ENCODE peak calls at places on chromosomes 2 and 18, in nine cellular contexts. M is ovary, Q is right cardiac atrium, B is tibial artery, G is neural progenitor cell, O is endothelial cell of umbilical vein, S is transverse colon, T is right atrium auricular region, K is spleen. L is an unnamed sample. For H3K4me1, the result is how much of the 10 kb centered on the place peaks cover.

GRCh38 chr18:62339106-62339988 is 14.2 kb downstream of the TNFRSF11A start:
- DNase-seq in G (no peak), T (no peak), Q (no peak), B (no peak), O (peak), M (no peak), K (no peak), S (peak), L (no peak)

GRCh38 chr2:224405841-224406370 is 4.0 kb upstream of the FAM124B start:
- DNase-seq in G (no peak), B (no peak), S (no peak), Q (no peak), T (no peak), O (peak), M (no peak), K (no peak), L (no peak)

GRCh38 chr2:39994151-39994550 is 215.1 kb upstream of the THUMPD2 start:
- DNase-seq in M (no peak), O (peak), B (no peak), G (no peak), Q (no peak), T (no peak), K (no peak), S (no peak), L (no peak)

GRCh38 chr2:76579911-76580310 is 869.2 kb upstream of the GCFC2 start:
- DNase-seq in B (no peak), T (no peak), S (no peak), K (no peak), O (no peak), G (no peak), Q (no peak), M (no peak), L (no peak)

GRCh38 chr2:173184031-173185004 is 108.7 kb downstream of the MAP3K20 start:
- DNase-seq in M (no peak), O (peak), T (peak), G (peak), Q (peak), B (peak), S (peak), K (no peak), L (peak)

GRCh38 chr2:111972955-111973565 is 74.7 kb downstream of the MERTK start:
- DNase-seq in T (no peak), Q (no peak), M (no peak), K (no peak), G (no peak), S (peak), B (peak), O (no peak), L (no peak)

GRCh38 chr2:222862915-222863544 is 2.2 kb downstream of the ACSL3 start:
- DNase-seq in T (no peak), O (no peak), K (no peak), G (no peak), S (no peak), Q (no peak), B (no peak), M (no peak), L (no peak)

GRCh38 chr2:239399404-239399999 is 1.3 kb downstream of the HDAC4 start:
- DNase-seq in B (no peak), K (peak), T (no peak), G (peak), O (peak), S (peak), Q (peak), M (peak), L (no peak)

GRCh38 chr2:216491757-216492635 is 6.6 kb upstream of the RPL37A start:
- DNase-seq in M (no peak), T (no peak), B (no peak), S (no peak), Q (no peak), G (no peak), O (no peak), K (no peak), L (no peak)

GRCh38 chr2:296354-296753 is 8.5 kb upstream of the ALKAL2 start:
- DNase-seq in O (no peak), T (no peak), G (no peak), Q (no peak), K (no peak), B (no peak), S (no peak), M (no peak), L (no peak)

GRCh38 chr18:61025596-61025995 is 307.6 kb upstream of the CDH20 start:
- DNase-seq in M (no peak), T (no peak), B (no peak), Q (no peak), O (no peak), G (no peak), K (no peak), S (no peak), L (no peak)

GRCh38 chr18:31950620-31951019 is 7.7 kb upstream of the TRAPPC8 start:
- DNase-seq in K (no peak), B (no peak), S (no peak), O (no peak), M (no peak), T (no peak), G (no peak), Q (no peak), L (no peak)

GRCh38 chr2:200052627-200053026 is 97.2 kb downstream of the MAIP1 start:
- DNase-seq in T (no peak), G (no peak), S (no peak), B (no peak), M (no peak), Q (no peak), O (no peak), K (no peak), L (no peak)

GRCh38 chr2:227164745-227165350 is 424 bp downstream of the COL4A3 start:
- DNase-seq in O (no peak), S (peak), K (peak), Q (no peak), G (peak), M (no peak), T (no peak), B (no peak), L (no peak)

GRCh38 chr2:41127351-41127750 is 675.5 kb upstream of the SLC8A1 start:
- DNase-seq in Q (no peak), T (no peak), M (no peak), G (no peak), B (no peak), S (no peak), O (no peak), K (no peak), L (no peak)

GRCh38 chr2:158191076-158191566 is 89.4 kb downstream of the UPP2 start:
- DNase-seq in Q (no peak), G (peak), T (no peak), K (no peak), S (no peak), O (no peak), B (no peak), M (no peak), L (no peak)

GRCh38 chr18:59918320-59918755 is 18.5 kb downstream of the PMAIP1 start:
- DNase-seq in B (no peak), G (peak), O (no peak), Q (peak), K (peak), M (no peak), T (no peak), S (peak), L (no peak)

GRCh38 chr18:59196161-59196560 is 23.8 kb upstream of the GRP start:
- DNase-seq in G (no peak), M (no peak), O (no peak), T (no peak), Q (no peak), K (no peak), S (no peak), B (no peak), L (no peak)

GRCh38 chr2:112161431-112162145 is 23.4 kb downstream of the FBLN7 start:
- DNase-seq in T (no peak), O (no peak), K (no peak), B (peak), S (no peak), G (no peak), Q (no peak), M (no peak), L (no peak)

GRCh38 chr2:149422337-149422990 is 92.1 kb downstream of the LYPD6 start:
- DNase-seq in G (no peak), K (no peak), T (no peak), S (no peak), M (no peak), O (peak), Q (no peak), B (no peak), L (no peak)

GRCh38 chr2:8533923-8534322 is 147.9 kb upstream of the ID2 start:
- DNase-seq in S (no peak), B (no peak), Q (no peak), G (no peak), O (no peak), M (no peak), K (peak), T (no peak), L (no peak)

GRCh38 chr2:8535398-8535755 is 146.5 kb upstream of the ID2 start:
- DNase-seq in M (no peak), K (no peak), S (no peak), O (no peak), B (no peak), G (no peak), Q (no peak), T (no peak), L (no peak)

GRCh38 chr2:8535821-8536685 is 145.8 kb upstream of the ID2 start:
- DNase-seq in Q (no peak), S (no peak), T (no peak), K (peak), M (no peak), B (peak), O (no peak), G (no peak), L (no peak)

GRCh38 chr2:8534729-8535397 is 147.0 kb upstream of the ID2 start:
- DNase-seq in Q (peak), M (peak), S (peak), G (no peak), B (peak), K (peak), T (peak), O (no peak), L (no peak)

GRCh38 chr2:8534386-8534728 is 147.5 kb upstream of the ID2 start:
- DNase-seq in K (no peak), S (no peak), B (no peak), T (no peak), M (no peak), G (no peak), O (no peak), Q (no peak), L (no peak)
- H3K4me1 ChIP-seq in K (under half), S (under half), B (under half), T (under half), M (under half), G (under half), O (under half), Q (under half), L (under half)

GRCh38 chr2:61437170-61437569 is 33.7 kb downstream of the USP34 start:
- DNase-seq in G (no peak), Q (no peak), M (no peak), B (no peak), K (no peak), O (no peak), S (no peak), T (no peak), L (no peak)
- H3K4me1 ChIP-seq in G (under half), Q (under half), M (under half), B (under half), K (half or more), O (under half), S (under half), T (under half), L (under half)

GRCh38 chr18:55317832-55318231 is 270.2 kb downstream of the TCF4 start:
- DNase-seq in S (no peak), M (no peak), B (no peak), O (no peak), G (no peak), Q (no peak), K (no peak), T (no peak), L (no peak)
- H3K4me1 ChIP-seq in S (under half), M (under half), B (under half), O (half or more), G (half or more), Q (under half), K (half or more), T (under half), L (under half)

GRCh38 chr2:101759162-101759561 is 61.7 kb downstream of the MAP4K4 start:
- DNase-seq in Q (no peak), S (no peak), O (peak), B (no peak), K (no peak), T (peak), M (no peak), G (no peak), L (no peak)
- H3K4me1 ChIP-seq in Q (under half), S (under half), O (under half), B (under half), K (half or more), T (half or more), M (under half), G (under half), L (under half)

GRCh38 chr18:13219012-13219396 is 444 bp downstream of the LDLRAD4 start:
- DNase-seq in T (no peak), B (no peak), Q (no peak), K (no peak), S (no peak), G (peak), O (no peak), M (no peak), L (no peak)

GRCh38 chr18:13217971-13218375 is 587 bp upstream of the LDLRAD4 start:
- DNase-seq in G (peak), M (peak), S (peak), B (no peak), T (no peak), K (no peak), O (peak), Q (peak), L (no peak)

GRCh38 chr18:13219576-13219975 is 1.0 kb downstream of the LDLRAD4 start:
- DNase-seq in M (no peak), Q (no peak), S (no peak), B (no peak), K (no peak), T (peak), O (no peak), G (no peak), L (no peak)

GRCh38 chr18:13217466-13217961 is 1.0 kb upstream of the LDLRAD4 start:
- DNase-seq in B (peak), M (peak), G (peak), S (peak), K (peak), Q (peak), T (peak), O (peak), L (no peak)

DNA sequence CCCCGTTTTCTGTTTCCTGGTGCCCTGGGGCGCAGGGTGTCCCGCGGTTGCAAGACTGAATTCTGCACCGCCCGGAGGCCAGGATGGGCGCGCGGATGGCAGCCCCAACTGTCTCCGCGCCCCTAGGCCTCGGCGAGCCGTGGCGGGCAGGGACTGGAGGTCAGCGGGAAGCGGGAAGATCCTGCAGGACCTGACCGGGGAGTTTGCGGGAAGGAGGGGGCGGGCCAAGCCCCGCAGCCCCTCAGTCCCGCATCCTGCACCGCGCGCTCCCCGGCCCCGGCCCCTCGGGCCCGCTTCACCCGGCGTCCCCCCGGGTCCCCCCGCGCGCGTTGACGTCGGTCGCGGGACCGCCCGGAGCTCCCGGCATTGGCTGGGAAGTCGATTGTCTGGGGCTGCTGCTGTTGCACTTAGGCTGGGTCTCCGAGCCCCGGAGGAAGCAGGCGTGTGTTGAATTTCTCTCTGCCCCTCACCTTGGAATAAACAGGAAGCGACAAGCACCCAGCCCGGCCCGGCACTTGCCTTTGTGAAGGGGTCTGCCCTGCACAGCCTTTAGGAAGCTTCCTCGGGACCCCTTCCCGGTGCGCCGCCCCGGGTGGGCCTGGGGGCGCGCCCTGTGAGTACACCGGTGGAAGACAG is at the start of gene LDLRAD4:
- DNase-seq in M (peak), B (peak), S (peak), O (peak), K (no peak), T (peak), G (peak), Q (peak), L (no peak)
- H3K4me1 ChIP-seq in M (under half), B (half or more), S (under half), O (under half), K (half or more), T (half or more), G (under half), Q (under half), L (under half)

DNA sequence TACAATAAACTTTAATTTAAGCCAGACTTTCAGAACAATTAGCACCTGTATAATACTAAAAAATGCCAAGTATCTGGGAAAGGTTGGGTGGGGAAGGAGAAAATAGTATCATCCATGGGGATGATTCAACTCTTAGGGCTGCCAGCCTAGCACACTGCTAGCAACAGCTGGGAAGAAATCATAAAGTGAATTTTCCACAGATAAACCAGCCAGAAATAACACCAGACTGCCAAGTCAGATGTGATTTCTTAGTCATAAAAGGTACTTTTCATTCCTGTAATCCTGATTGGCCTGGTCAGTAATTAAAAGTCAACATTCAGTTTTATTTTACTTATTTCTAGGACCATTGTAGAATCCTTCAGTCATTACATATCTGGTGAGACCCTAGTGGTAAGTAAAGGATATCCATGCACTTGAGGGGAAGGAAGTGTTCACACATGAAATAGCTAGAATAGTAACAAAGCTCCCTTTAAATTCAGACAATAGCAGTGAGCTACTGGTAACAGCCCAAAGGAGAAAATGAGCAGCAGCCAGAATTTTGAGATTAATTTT is 59.4 kb downstream of the LIMS1 start:
- DNase-seq in M (no peak), O (peak), K (no peak), Q (no peak), T (no peak), S (no peak), G (no peak), B (no peak), L (no peak)
- H3K4me1 ChIP-seq in M (under half), O (half or more), K (half or more), Q (under half), T (half or more), S (under half), G (under half), B (under half), L (under half)

DNA sequence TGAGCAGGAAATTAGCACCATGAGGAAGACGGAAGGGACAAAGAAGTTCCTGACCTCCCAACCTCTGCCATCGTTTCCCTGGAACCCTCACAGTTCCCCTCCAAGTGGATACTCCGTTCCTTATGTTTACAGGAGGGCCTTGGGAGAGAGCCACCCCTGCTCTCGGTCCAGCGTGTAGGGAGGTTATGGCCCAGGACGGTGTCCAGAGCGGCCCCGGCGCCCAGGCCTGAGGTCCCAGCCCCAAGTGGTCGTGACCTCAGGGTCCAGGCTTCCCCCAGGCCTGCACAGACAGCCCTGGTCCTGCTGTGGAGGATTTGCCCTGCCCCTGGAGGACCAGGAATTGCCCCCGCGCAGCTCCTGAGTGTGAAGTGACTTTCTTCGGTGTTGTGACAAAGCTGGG is 61.8 kb upstream of the RBM44 start:
- DNase-seq in G (no peak), K (no peak), T (no peak), S (no peak), B (no peak), Q (no peak), M (no peak), O (no peak), L (no peak)
- H3K4me1 ChIP-seq in G (under half), K (under half), T (half or more), S (under half), B (half or more), Q (under half), M (under half), O (under half), L (under half)

GRCh38 chr2:27013738-27014137 is 19.0 kb upstream of the TMEM214 start:
- DNase-seq in G (no peak), S (no peak), T (no peak), O (no peak), Q (no peak), M (no peak), B (peak), K (no peak), L (no peak)

GRCh38 chr2:27014771-27015433 is 17.9 kb upstream of the TMEM214 start:
- DNase-seq in M (no peak), K (no peak), G (no peak), B (peak), O (no peak), Q (no peak), S (no peak), T (no peak), L (no peak)

GRCh38 chr2:27018142-27018541 is 14.6 kb upstream of the TMEM214 start:
- DNase-seq in Q (no peak), T (no peak), G (no peak), M (no peak), O (no peak), S (no peak), B (peak), K (no peak), L (no peak)

GRCh38 chr2:27019459-27020336 is 13.1 kb upstream of the TMEM214 start:
- DNase-seq in K (no peak), O (no peak), M (no peak), Q (no peak), B (peak), S (no peak), G (no peak), T (no peak), L (no peak)

DNA sequence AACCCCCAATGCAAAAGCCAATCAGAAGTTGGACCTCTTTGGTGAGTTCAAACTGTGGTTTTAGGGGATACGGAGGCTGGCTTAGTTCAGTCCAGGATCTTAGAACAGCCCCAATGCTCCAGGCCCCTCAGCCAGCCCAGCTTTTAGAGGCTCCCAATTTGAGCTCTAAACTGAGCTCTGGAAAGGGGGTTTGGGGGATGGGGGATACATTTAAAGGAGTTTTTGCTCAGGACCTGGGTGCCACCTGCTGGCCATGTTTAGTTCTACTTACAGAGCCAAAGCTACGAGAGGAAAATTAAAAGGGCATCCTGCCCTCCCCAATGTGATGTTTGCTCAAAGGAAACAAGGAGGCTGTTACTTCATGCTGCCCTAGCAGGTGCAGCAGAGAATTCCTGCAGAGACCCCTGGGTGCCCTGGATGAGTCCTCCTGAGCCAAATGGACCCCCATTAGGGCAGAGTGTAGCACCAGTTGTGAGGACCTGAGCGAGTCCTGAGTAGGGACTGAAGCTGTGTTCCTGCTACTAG is 15.9 kb upstream of the TMEM214 start:
- DNase-seq in B (peak), M (peak), T (peak), K (no peak), S (peak), Q (peak), G (peak), O (peak), L (peak)
- H3K4me1 ChIP-seq in B (under half), M (under half), T (half or more), K (under half), S (under half), Q (under half), G (under half), O (under half), L (under half)

DNA sequence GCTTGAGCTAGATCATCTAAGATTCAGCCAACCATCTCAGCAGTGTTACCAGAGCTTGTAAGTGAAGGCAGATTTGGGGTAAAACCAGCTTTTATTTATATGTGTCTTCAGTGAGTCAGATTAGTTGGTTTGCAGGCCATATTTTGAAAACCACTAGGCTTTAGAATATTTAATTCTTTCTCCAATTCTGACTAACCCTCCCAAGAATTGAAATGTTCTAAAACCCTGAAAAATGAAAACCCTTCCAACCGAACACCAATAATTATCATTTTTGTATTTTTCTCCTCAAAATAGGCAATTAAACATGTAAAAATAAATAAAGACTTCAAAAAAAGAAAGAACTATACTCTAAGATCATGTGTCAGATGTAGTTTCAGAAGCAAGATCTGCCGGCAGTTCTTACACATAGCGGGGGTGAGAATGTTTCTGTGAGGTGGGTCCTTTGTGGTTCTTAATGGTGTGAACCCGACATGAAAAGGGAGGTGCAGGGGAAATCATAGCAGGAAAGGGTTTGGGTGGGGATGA is 14.2 kb downstream of the PLEK start:
- DNase-seq in K (no peak), M (no peak), T (no peak), O (no peak), S (no peak), G (no peak), B (no peak), Q (no peak), L (no peak)
- H3K4me1 ChIP-seq in K (half or more), M (under half), T (under half), O (under half), S (under half), G (under half), B (under half), Q (under half), L (under half)